ENCODE peak calls at places on chromosomes 6 and 20, in five cellular contexts. Y is lower leg skin, B is H7, Z is IMR-90, E is heart left ventricle. W is an unnamed sample.

GRCh38 chr6:48766349-48766748 is 655.4 kb upstream of the PTCHD4 start:
- DNase-seq in Z (peak; percentile 79), Y (no peak), E (no peak), B (no peak), W (peak; percentile 34)

GRCh38 chr6:39215640-39216158 is 13.6 kb downstream of the KCNK5 start:
- DNase-seq in B (no peak), Z (no peak), E (no peak), Y (no peak), W (no peak)

GRCh38 chr6:79605968-79606764 is 25.0 kb upstream of the SH3BGRL2 start:
- DNase-seq in Y (no peak), B (no peak), E (no peak), Z (no peak), W (no peak)

GRCh38 chr20:62914970-62915457 is 11.3 kb downstream of the DIDO1 start:
- DNase-seq in E (peak; percentile 39), Z (peak; percentile 19), Y (no peak), B (peak; percentile 88), W (no peak)

GRCh38 chr20:53834044-53834442 is 236.4 kb downstream of the BCAS1 start:
- DNase-seq in Z (no peak), B (no peak), Y (no peak), E (no peak), W (no peak)

GRCh38 chr6:29633532-29633901 is 534 bp upstream of the GABBR1 start:
- DNase-seq in E (no peak), B (no peak), Z (peak; percentile 15), Y (no peak), W (no peak)

GRCh38 chr6:106518748-106519147 is 110.5 kb downstream of the RTN4IP1 start:
- DNase-seq in B (no peak), Z (no peak), Y (no peak), E (no peak), W (no peak)

GRCh38 chr6:55511124-55511820 is 67.7 kb downstream of the HMGCLL1 start:
- DNase-seq in B (no peak), Z (no peak), E (no peak), Y (no peak), W (no peak)

GRCh38 chr20:38172344-38172743 is 7.3 kb upstream of the TGM2 start:
- DNase-seq in B (no peak), Y (no peak), Z (peak; percentile 59), E (no peak), W (no peak)

GRCh38 chr6:37669887-37670437 is 27.7 kb downstream of the MDGA1 start:
- DNase-seq in E (no peak), B (no peak), Y (no peak), Z (no peak), W (no peak)

GRCh38 chr6:144315226-144315980 is 30.3 kb downstream of the UTRN start:
- DNase-seq in Y (no peak), B (no peak), Z (no peak), E (peak; percentile 27), W (no peak)

GRCh38 chr6:1701668-1702353 is 92.1 kb downstream of the FOXC1 start:
- DNase-seq in Y (no peak), E (peak; percentile 13), Z (peak; percentile 95), B (no peak), W (peak; percentile 95)

GRCh38 chr6:151534576-151534975 is 40.8 kb downstream of the CCDC170 start:
- DNase-seq in B (no peak), E (no peak), Z (peak; percentile 16), Y (no peak), W (peak; percentile 24)

GRCh38 chr6:155381856-155382690 is 67.8 kb upstream of the TFB1M start:
- DNase-seq in B (no peak), E (no peak), Z (peak; percentile 96), Y (no peak), W (no peak)

GRCh38 chr6:3063733-3064700 is 4.3 kb upstream of the RIPK1 start:
- DNase-seq in E (peak; percentile 97), Y (peak; percentile 99), B (peak; percentile 93), Z (peak; percentile 91), W (no peak)

GRCh38 chr20:51871943-51872342 is 69.6 kb upstream of the SALL4 start:
- DNase-seq in B (no peak), Y (no peak), E (no peak), Z (no peak), W (no peak)

GRCh38 chr20:32922466-32922865 is 63.7 kb downstream of the EFCAB8 start:
- DNase-seq in Z (no peak), Y (peak; percentile 45), E (no peak), B (no peak), W (no peak)

GRCh38 chr6:39362487-39362865 is 40.0 kb upstream of the KCNK16 start:
- DNase-seq in B (peak; percentile 62), E (no peak), Z (no peak), Y (peak; percentile 21), W (no peak)

GRCh38 chr6:104229057-104229456 is 630.7 kb downstream of the HACE1 start:
- DNase-seq in E (no peak), Z (no peak), B (no peak), Y (no peak), W (no peak)

GRCh38 chr6:19279137-19279747 is 557.9 kb upstream of the ID4 start:
- DNase-seq in Y (no peak), Z (no peak), E (no peak), B (no peak), W (no peak)

GRCh38 chr20:50008007-50008406 is 25.2 kb downstream of the SNAI1 start:
- DNase-seq in Y (no peak), Z (no peak), B (peak; percentile 20), E (no peak), W (no peak)

GRCh38 chr20:57476641-57477461 is 48.1 kb downstream of the CTCFL start:
- DNase-seq in B (peak; percentile 72), Y (no peak), Z (no peak), E (no peak), W (no peak)

GRCh38 chr6:119261944-119262284 is 87.6 kb downstream of the MAN1A1 start:
- DNase-seq in Z (no peak), Y (no peak), E (no peak), B (no peak), W (no peak)

GRCh38 chr20:40565681-40566040 is 123.4 kb downstream of the MAFB start:
- DNase-seq in Z (no peak), B (peak; percentile 40), E (no peak), Y (no peak), W (no peak)

GRCh38 chr6:150119256-150119655 is 23.6 kb upstream of the PPP1R14C start:
- DNase-seq in Z (no peak), B (no peak), Y (peak; percentile 23), E (peak; percentile 27), W (no peak)

GRCh38 chr6:47161176-47161687 is 119.1 kb upstream of the ADGRF1 start:
- DNase-seq in E (no peak), B (no peak), Z (peak; percentile 36), Y (no peak), W (no peak)

GRCh38 chr6:138371720-138372119 is 6.0 kb upstream of the SMIM28 start:
- DNase-seq in E (no peak), Y (no peak), B (no peak), Z (no peak), W (no peak)

GRCh38 chr6:11380969-11381744 is 148.7 kb upstream of the NEDD9 start:
- DNase-seq in Y (no peak), E (no peak), B (no peak), Z (no peak), W (no peak)

GRCh38 chr20:61732511-61733210 is 333.0 kb downstream of the TAF4 start:
- DNase-seq in Y (no peak), E (no peak), Z (no peak), B (no peak), W (no peak)

GRCh38 chr6:45075246-45075645 is 252.9 kb upstream of the RUNX2 start:
- DNase-seq in B (no peak), E (no peak), Y (no peak), Z (peak; percentile 94), W (peak; percentile 94)

GRCh38 chr20:23195635-23196034 is 109.5 kb upstream of the CD93 start:
- DNase-seq in Z (no peak), Y (no peak), B (no peak), E (no peak), W (no peak)

GRCh38 chr6:33620158-33620583 is 951 bp upstream of the ITPR3 start:
- DNase-seq in Z (no peak), E (no peak), Y (peak; percentile 92), B (peak; percentile 83), W (no peak)

GRCh38 chr6:163671355-163671754 is 256.8 kb downstream of the QKI start:
- DNase-seq in E (no peak), B (peak; percentile 39), Z (no peak), Y (no peak), W (no peak)

GRCh38 chr6:163667372-163668060 is 253.0 kb downstream of the QKI start:
- DNase-seq in E (peak; percentile 61), B (peak; percentile 35), Y (no peak), Z (peak; percentile 15), W (no peak)

GRCh38 chr6:163670283-163670682 is 255.8 kb downstream of the QKI start:
- DNase-seq in E (no peak), Z (no peak), Y (no peak), B (no peak), W (no peak)

GRCh38 chr6:163665464-163665863 is 250.9 kb downstream of the QKI start:
- DNase-seq in B (no peak), Y (no peak), E (no peak), Z (no peak), W (no peak)

DNA sequence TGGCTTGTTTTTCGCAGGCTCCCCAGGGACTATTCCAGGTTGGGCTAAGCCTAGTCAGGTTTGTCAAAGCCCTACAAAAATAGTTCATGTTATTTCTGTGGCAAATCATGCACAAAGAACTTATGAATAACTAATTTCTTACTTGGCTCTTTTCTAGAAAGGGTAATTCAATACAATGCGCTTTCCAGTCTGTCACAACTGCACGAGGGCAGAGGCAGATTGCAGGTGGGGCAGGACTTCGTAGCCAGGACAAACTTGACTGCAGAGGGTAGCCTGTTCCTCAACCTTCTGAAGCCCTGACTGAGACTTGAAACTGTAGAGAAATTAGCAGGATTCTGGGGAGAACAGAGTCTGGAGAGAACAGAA is 253.5 kb downstream of the QKI start:
- DNase-seq in B (no peak), E (no peak), Y (no peak), Z (no peak), W (no peak)
- H3K4me3 ChIP-seq in B (no peak overlapping the region), E (no peak overlapping the region), Y (no peak overlapping the region), Z (no peak overlapping the region), W (no peak overlapping the region)

GRCh38 chr6:145813285-145814034 is 1.1 kb downstream of the FBXO30 start:
- DNase-seq in Y (no peak), Z (peak; percentile 84), B (no peak), E (no peak), W (no peak)
- H3K4me3 ChIP-seq in Y (peak overlapping the region; percentile 63), Z (peak overlapping the region; percentile 99), B (peak overlapping the region; percentile 77), E (peak overlapping the region; percentile 50), W (peak overlapping the region; percentile 79)

GRCh38 chr6:89694428-89694827 is 55.9 kb upstream of the LYRM2 start:
- DNase-seq in Y (no peak), B (no peak), Z (no peak), E (no peak), W (no peak)
- H3K4me3 ChIP-seq in Y (no peak overlapping the region), B (no peak overlapping the region), Z (no peak overlapping the region), E (no peak overlapping the region), W (no peak overlapping the region)

GRCh38 chr6:168158980-168159349 is 80.0 kb upstream of the FRMD1 start:
- DNase-seq in Y (peak; percentile 46), E (no peak), Z (no peak), B (no peak), W (no peak)

GRCh38 chr6:168156742-168157265 is 77.8 kb upstream of the FRMD1 start:
- DNase-seq in B (no peak), Z (no peak), E (no peak), Y (peak; percentile 76), W (no peak)

GRCh38 chr6:168157272-168158007 is 78.4 kb upstream of the FRMD1 start:
- DNase-seq in Y (peak; percentile 82), E (no peak), Z (peak; percentile 78), B (peak; percentile 69), W (peak; percentile 60)

GRCh38 chr6:168159503-168159902 is 80.5 kb upstream of the FRMD1 start:
- DNase-seq in E (no peak), Z (no peak), Y (peak; percentile 45), B (no peak), W (no peak)

GRCh38 chr6:168158280-168158979 is 79.4 kb upstream of the FRMD1 start:
- DNase-seq in B (no peak), Z (no peak), E (no peak), Y (peak; percentile 70), W (no peak)
- H3K4me3 ChIP-seq in B (no peak overlapping the region), Z (no peak overlapping the region), E (no peak overlapping the region), Y (no peak overlapping the region), W (peak overlapping the region; percentile 6)